ENCODE peak calls at places on chromosome 16, in seven cellular contexts. S, A, R, M, W, X and N are unnamed samples.

GRCh38 chr16:70805380-70805779 is 4.4 kb upstream of the VAC14 start:
- DNase-seq in M (no peak), S (no peak), W (no peak), X (no peak), A (no peak), R (no peak), N (no peak)

GRCh38 chr16:29983420-29984136 is 9.9 kb downstream of the TAOK2 start:
- DNase-seq in R (no peak), A (no peak), M (no peak), X (no peak), W (peak), S (no peak), N (no peak)

GRCh38 chr16:73015612-73016487 is 32.1 kb downstream of the ZFHX3 start:
- DNase-seq in X (no peak), A (no peak), W (peak), S (no peak), R (peak), M (peak), N (no peak)

GRCh38 chr16:88613911-88614817 is 24.2 kb upstream of the IL17C start:
- DNase-seq in X (no peak), W (no peak), A (no peak), R (no peak), M (no peak), S (no peak), N (no peak)

GRCh38 chr16:89071686-89072182 is 21.9 kb upstream of the ACSF3 start:
- DNase-seq in S (no peak), X (no peak), M (no peak), W (no peak), A (no peak), R (no peak), N (no peak)

GRCh38 chr16:84925092-84925772 is 86.1 kb downstream of the ZDHHC7 start:
- DNase-seq in S (peak), W (peak), X (peak), M (peak), A (peak), R (peak), N (no peak)

GRCh38 chr16:7211781-7212180 is 120.9 kb upstream of the RBFOX1 start:
- DNase-seq in X (no peak), R (no peak), S (no peak), A (no peak), M (no peak), W (no peak), N (no peak)

GRCh38 chr16:70761656-70762055 is 39.3 kb downstream of the VAC14 start:
- DNase-seq in X (no peak), M (no peak), W (no peak), A (no peak), R (no peak), S (no peak), N (no peak)

GRCh38 chr16:65666132-65666869 is 544.4 kb upstream of the CDH11 start:
- DNase-seq in S (no peak), M (no peak), W (no peak), R (no peak), X (no peak), A (no peak), N (no peak)

GRCh38 chr16:26133401-26133800 is 441.6 kb downstream of the HS3ST4 start:
- DNase-seq in X (no peak), A (no peak), S (no peak), R (no peak), M (no peak), W (no peak), N (no peak)

GRCh38 chr16:14186007-14186953 is 115.2 kb downstream of the MRTFB start:
- DNase-seq in S (no peak), X (peak), W (no peak), R (no peak), M (peak), A (no peak), N (no peak)

GRCh38 chr16:10180771-10181163 is 1.5 kb downstream of the GRIN2A start:
- DNase-seq in W (no peak), R (no peak), M (peak), X (no peak), S (no peak), A (peak), N (peak)

GRCh38 chr16:46801428-46802049 is 29.4 kb downstream of the C16orf87 start:
- DNase-seq in S (no peak), M (no peak), W (no peak), X (peak), A (no peak), R (no peak), N (no peak)

GRCh38 chr16:67258160-67258835 is 9.5 kb downstream of the SLC9A5 start:
- DNase-seq in R (no peak), A (no peak), X (no peak), M (peak), W (peak), S (no peak), N (no peak)

GRCh38 chr16:51143166-51143565 is 7.9 kb downstream of the SALL1 start:
- DNase-seq in A (no peak), R (no peak), S (no peak), W (no peak), X (no peak), M (no peak), N (no peak)

GRCh38 chr16:82755570-82756282 is 129.0 kb downstream of the CDH13 start:
- DNase-seq in W (no peak), S (no peak), A (no peak), X (peak), M (no peak), R (no peak), N (no peak)
- TF ChIP-seq CTCF in W (no peak), S (no peak), A (no peak), X (peak), M (no peak), R (no peak), N (no peak)

DNA sequence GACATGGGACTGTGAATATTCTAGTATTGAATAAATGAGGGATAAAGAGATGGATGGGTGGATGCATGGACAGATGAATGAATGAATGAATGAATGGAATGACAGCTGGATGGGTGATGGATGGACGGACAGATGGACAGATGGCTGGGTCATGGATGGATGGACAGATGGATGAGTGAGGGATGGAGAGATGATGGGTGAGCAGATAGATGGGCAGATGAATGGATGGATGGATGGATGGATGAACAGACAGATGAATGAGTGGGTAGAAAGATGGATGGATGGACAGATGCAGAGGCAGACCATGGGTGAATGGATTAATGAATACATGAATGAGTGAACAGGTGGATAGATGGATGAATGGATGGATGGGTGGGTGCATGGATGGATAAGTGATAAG is 96.7 kb downstream of the MYH11 start:
- DNase-seq in X (no peak), W (no peak), A (no peak), R (no peak), M (no peak), S (no peak), N (no peak)
- TF ChIP-seq CTCF in X (no peak), W (no peak), A (no peak), R (no peak), M (no peak), S (no peak), N (no peak)

GRCh38 chr16:8886593-8887437 is 4.7 kb downstream of the LITAFD start:
- DNase-seq in R (no peak), X (no peak), A (no peak), W (peak), S (no peak), M (no peak), N (no peak)

GRCh38 chr16:8882725-8883377 is 700 bp downstream of the LITAFD start:
- DNase-seq in W (peak), A (no peak), R (no peak), M (no peak), X (no peak), S (no peak), N (no peak)

GRCh38 chr16:8887952-8888560 is 5.9 kb downstream of the LITAFD start:
- DNase-seq in W (peak), M (peak), X (no peak), R (peak), S (no peak), A (no peak), N (no peak)

GRCh38 chr16:8887438-8887765 is 5.3 kb downstream of the LITAFD start:
- DNase-seq in A (no peak), S (no peak), W (peak), R (no peak), M (no peak), X (no peak), N (no peak)

DNA sequence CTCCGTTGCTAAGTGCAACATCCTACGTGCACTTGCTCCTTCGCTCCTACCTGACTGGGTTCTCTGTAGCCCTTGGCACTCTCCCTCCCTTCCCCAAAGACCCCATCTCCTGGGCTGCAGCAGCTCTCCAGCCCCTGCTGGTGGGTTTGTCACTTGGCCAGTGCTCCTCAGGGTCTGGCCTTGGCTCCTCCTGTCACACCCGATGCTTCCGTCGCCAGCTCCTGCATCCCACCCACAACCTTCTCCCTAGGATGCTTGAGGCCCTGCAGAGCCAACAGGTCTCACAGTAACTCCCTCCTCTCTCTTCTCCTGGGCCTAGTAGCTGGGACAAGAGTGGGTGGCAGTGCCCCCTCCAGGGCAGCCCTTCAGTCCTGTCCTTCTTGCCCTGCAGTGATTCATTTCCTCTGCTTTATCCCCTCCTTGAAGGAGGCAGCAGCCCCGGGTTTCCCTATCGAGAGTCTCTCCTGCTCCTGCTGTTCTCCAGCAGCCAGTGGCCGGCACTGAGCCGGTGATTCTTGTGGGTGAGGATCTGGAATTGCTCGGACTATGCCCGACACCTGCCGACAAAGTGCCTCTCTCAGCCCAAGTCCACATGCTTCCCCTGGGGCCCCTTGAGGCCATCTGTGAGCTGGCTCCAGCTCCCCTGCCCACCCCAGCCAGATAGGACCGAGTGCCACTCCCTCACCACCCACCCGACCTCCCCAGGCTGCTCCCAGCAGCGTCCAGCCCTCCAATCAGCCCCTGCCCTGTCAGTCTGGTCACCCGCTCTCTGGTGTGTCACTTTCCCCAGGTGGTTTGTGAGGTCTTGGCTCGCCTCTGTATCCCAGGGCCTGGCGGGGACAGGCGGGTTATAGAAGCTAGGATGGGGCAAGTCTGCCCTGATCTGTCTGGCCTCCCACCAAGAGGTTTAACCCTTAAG is 3.8 kb downstream of the LITAFD start:
- DNase-seq in X (peak), R (no peak), A (no peak), W (peak), M (peak), S (no peak), N (no peak)
- TF ChIP-seq CTCF in X (peak), R (no peak), A (no peak), W (no peak), M (no peak), S (no peak), N (no peak)

GRCh38 chr16:28549301-28549899 is 4.3 kb upstream of the SGF29 start:
- DNase-seq in W (no peak), S (no peak), A (peak), X (peak), R (no peak), M (no peak), N (no peak)

GRCh38 chr16:28556914-28557320 is 3.2 kb downstream of the SGF29 start:
- DNase-seq in M (no peak), A (no peak), S (no peak), X (no peak), R (no peak), W (no peak), N (no peak)

GRCh38 chr16:28554634-28555423 is 1.1 kb downstream of the SGF29 start:
- DNase-seq in M (no peak), R (no peak), X (no peak), A (no peak), W (no peak), S (no peak), N (no peak)

GRCh38 chr16:28555593-28555992 is 1.9 kb downstream of the SGF29 start:
- DNase-seq in W (no peak), X (no peak), R (no peak), S (no peak), A (no peak), M (no peak), N (no peak)

GRCh38 chr16:28553776-28554633 is at the start of gene SGF29:
- DNase-seq in W (peak), R (peak), M (peak), X (peak), S (peak), A (peak), N (peak)
- TF ChIP-seq CTCF in W (peak), R (no peak), M (peak), X (peak), S (peak), A (peak), N (peak)

GRCh38 chr16:2285731-2286191 is 17.8 kb upstream of the RNPS1 start:
- DNase-seq in S (no peak), R (no peak), A (no peak), X (no peak), W (no peak), M (no peak), N (no peak)

GRCh38 chr16:2287916-2288547 is 20.1 kb upstream of the RNPS1 start:
- DNase-seq in M (no peak), A (no peak), W (no peak), R (no peak), X (no peak), S (no peak), N (no peak)

GRCh38 chr16:2289282-2289681 is 21.4 kb upstream of the RNPS1 start:
- DNase-seq in R (no peak), S (no peak), A (no peak), W (no peak), M (no peak), X (no peak), N (no peak)

GRCh38 chr16:2286550-2286949 is 18.6 kb upstream of the RNPS1 start:
- DNase-seq in A (no peak), W (no peak), M (no peak), R (no peak), S (no peak), X (no peak), N (no peak)

DNA sequence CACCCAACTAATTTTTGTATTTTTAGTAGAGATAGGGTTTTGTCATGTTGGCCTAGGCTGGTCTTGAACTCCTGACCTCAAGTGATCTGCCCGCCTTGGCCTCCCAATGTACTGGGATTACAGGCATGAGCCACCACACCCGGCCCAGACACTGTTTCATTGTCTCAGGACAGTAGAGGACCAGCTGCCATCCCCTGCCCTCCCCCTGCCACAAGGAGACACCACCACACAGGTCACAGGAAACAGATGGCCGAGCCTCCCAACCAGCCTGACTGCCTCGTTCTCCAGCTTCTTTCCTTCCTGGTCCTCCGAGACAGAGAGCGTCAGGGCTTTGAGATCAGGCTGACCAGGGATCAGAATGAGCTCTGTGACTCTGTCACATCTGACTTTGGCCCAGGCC is 20.8 kb upstream of the RNPS1 start:
- DNase-seq in M (no peak), W (no peak), R (no peak), A (no peak), X (no peak), S (no peak), N (no peak)
- TF ChIP-seq CTCF in M (no peak), W (no peak), R (no peak), A (no peak), X (no peak), S (no peak), N (no peak)

GRCh38 chr16:58399718-58400633 is 7.7 kb downstream of the GINS3 start:
- DNase-seq in S (no peak), M (no peak), R (no peak), X (no peak), W (no peak), A (no peak), N (no peak)
- TF ChIP-seq CTCF in S (no peak), M (no peak), R (no peak), X (no peak), W (no peak), A (no peak), N (no peak)

DNA sequence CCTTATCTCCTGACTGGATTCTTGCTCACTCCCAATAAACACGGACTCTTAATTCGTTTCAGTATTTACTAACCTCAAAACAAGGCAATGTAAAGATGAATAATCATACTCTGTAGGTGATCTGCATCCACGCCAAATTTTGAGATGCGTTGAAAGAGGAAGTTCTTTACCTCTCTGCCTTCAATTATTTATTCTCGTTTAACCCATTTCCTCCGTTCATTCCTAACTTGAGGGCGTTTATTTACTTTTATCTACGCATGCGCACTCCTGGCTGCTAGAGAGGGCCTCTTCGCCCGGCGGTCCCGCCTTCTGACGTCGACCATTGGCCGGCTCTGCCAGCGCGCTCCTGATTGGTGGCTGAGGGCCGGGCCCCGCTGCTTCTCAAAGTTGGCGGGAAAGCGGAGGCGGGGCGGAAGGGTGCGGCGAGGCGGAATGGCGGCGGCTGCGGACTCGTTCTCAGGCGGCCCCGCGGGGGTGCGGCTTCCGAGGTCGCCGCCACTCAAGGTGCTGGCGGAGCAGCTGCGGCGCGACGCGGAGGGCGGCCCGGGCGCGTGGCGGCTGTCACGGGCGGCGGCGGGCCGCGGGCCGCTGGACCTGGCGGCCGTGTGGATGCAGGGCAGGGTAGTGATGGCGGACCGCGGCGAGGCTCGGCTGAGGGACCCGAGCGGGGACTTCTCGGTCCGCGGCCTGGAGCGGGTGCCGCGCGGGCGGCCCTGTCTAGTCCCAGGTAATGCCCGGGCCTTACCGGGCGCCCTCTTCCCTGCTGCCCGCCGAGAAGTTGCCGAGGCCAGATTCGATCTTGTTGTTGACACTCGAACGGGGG is at the start of gene RMI2:
- DNase-seq in X (peak), A (peak), R (peak), W (peak), M (peak), S (peak), N (peak)
- TF ChIP-seq CTCF in X (no peak), A (no peak), R (no peak), W (no peak), M (no peak), S (no peak), N (no peak)

GRCh38 chr16:56630134-56630533 is 2.3 kb upstream of the MT1M start:
- DNase-seq in M (no peak), R (no peak), S (no peak), A (peak), W (no peak), X (no peak), N (no peak)
- TF ChIP-seq CTCF in M (no peak), R (no peak), S (no peak), A (no peak), W (no peak), X (no peak), N (no peak)

GRCh38 chr16:23682181-23682580 is 3.5 kb downstream of the PLK1 start:
- DNase-seq in A (no peak), W (no peak), S (no peak), R (no peak), M (no peak), X (peak), N (no peak)

GRCh38 chr16:23676924-23677480 is 1.7 kb upstream of the PLK1 start:
- DNase-seq in X (no peak), A (no peak), M (no peak), W (no peak), S (no peak), R (no peak), N (no peak)

GRCh38 chr16:23678430-23679273 is at the start of gene PLK1:
- DNase-seq in S (peak), M (peak), X (peak), R (peak), A (peak), W (peak), N (peak)

GRCh38 chr16:23679986-23680336 is 1.3 kb downstream of the PLK1 start:
- DNase-seq in A (no peak), X (no peak), S (no peak), R (no peak), W (no peak), M (no peak), N (no peak)

DNA sequence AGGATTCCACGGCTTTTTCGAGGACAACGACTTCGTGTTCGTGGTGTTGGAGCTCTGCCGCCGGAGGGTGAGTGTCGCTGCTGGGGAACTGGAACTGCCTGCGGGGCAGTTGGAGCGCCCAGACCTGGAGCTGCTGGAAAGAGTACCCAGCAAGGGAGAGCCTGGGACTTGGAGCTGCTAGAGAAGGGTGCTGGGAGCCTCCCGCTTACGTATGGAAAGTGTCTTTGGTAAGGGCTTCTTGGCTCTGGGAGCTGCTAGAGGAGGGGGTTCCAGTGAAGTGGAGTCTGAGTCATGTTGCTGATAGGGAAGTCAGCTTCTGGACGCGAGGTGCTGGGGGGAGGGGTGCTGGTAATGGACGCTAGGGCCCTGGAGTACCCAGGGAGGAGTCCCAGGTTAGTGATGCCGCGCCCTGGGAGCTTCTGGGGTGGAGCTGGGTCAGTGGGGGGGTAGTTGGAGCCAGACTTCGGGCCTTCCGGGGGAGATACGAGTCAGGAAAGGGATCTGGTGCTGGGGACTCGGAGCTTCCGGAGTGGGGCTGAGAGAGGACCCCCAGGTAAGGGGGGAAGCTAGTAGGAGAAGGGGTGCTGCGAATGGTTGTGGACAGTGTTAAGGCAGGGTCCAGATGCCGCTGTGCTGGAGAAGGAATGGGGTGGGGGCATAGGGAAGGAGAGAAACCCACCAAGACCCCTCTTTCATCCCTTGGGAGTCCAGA is 741 bp downstream of the PLK1 start:
- DNase-seq in W (peak), R (no peak), A (peak), M (no peak), S (no peak), X (peak), N (no peak)
- TF ChIP-seq CTCF in W (no peak), R (no peak), A (no peak), M (no peak), S (no peak), X (no peak), N (no peak)